ENCODE peak calls at places on chromosome 19, in nine cellular contexts. Y is LHCN-M2; Q is pancreas; O is nephron progenitor cell; V is astrocyte of the spinal cord; W is right lobe of liver; N is activated naive CD8-positive, alpha-beta T cell treated with anti-CD3 and anti-CD28 coated beads for 36 hours; K is PC-3; U is GF-D8. T is an unnamed sample.

GRCh38 chr19:51493776-51494175 is 7.8 kb downstream of the SIGLEC12 start:
- DNase-seq in Y (no peak), Q (no peak), O (no peak), V (no peak), W (no peak), N (no peak), K (no peak), U (no peak), T (no peak)

GRCh38 chr19:47776568-47776967 is 1.9 kb upstream of the SELENOW start:
- DNase-seq in Y (no peak), Q (no peak), O (no peak), V (no peak), W (no peak), N (no peak), K (peak; percentile 60), U (no peak), T (no peak)

GRCh38 chr19:6067975-6068374 is 42.3 kb downstream of the RFX2 start:
- DNase-seq in Y (no peak), Q (no peak), O (no peak), V (no peak), W (no peak), N (no peak), K (no peak), U (no peak), T (peak; percentile 23)

GRCh38 chr19:1495799-1496713 is 5.1 kb downstream of the REEP6 start:
- DNase-seq in Y (no peak), Q (no peak), O (no peak), V (no peak), W (peak; percentile 21), N (no peak), K (no peak), U (no peak), T (no peak)

GRCh38 chr19:41918095-41918494 is 10.2 kb downstream of the ERFL start:
- DNase-seq in Y (no peak), Q (no peak), O (no peak), V (no peak), W (no peak), N (no peak), K (no peak), U (no peak), T (no peak)

GRCh38 chr19:43778651-43779050 is 2.1 kb downstream of the KCNN4 start:
- DNase-seq in Y (no peak), Q (no peak), O (no peak), V (no peak), W (no peak), N (no peak), K (no peak), U (no peak), T (no peak)

GRCh38 chr19:16112778-16113177 is 1.1 kb downstream of the RAB8A start:
- DNase-seq in Y (no peak), Q (no peak), O (no peak), V (no peak), W (no peak), N (no peak), K (no peak), U (peak; percentile 27), T (no peak)

GRCh38 chr19:4977299-4978174 is 8.6 kb downstream of the KDM4B start:
- DNase-seq in Y (peak; percentile 87), Q (no peak), O (no peak), V (peak; percentile 89), W (no peak), N (no peak), K (no peak), U (no peak), T (no peak)

GRCh38 chr19:4288091-4288777 is 9.2 kb downstream of the SHD start:
- DNase-seq in Y (no peak), Q (no peak), O (no peak), V (no peak), W (no peak), N (no peak), K (peak; percentile 9), U (no peak), T (no peak)

GRCh38 chr19:14116918-14117578 is 514 bp downstream of the PRKACA start:
- DNase-seq in Y (peak; percentile 45), Q (peak; percentile 59), O (no peak), V (no peak), W (peak; percentile 61), N (no peak), K (no peak), U (no peak), T (peak; percentile 78)

GRCh38 chr19:10113964-10114650 is 2.6 kb downstream of the P2RY11 start:
- DNase-seq in Y (no peak), Q (no peak), O (no peak), V (no peak), W (no peak), N (no peak), K (peak; percentile 11), U (no peak), T (no peak)

T was measured in upper lobe of right lung.